ENCODE peak calls at places on chromosome 1, in nine cellular contexts. K is effector memory CD8-positive, alpha-beta T cell; M is RKO; T is Ammon's horn; D is NCI-H2029; R is CD8-positive, alpha-beta T cell; O is AG10803; Y is astrocyte of the spinal cord; L is SHP77. N is an unnamed sample.

GRCh38 chr1:230750576-230750975 is 3.4 kb downstream of the CAPN9 start:
- DNase-seq in K (no peak), M (no peak), T (no peak), D (no peak), R (no peak), O (no peak), Y (no peak), L (no peak), N (no peak)

GRCh38 chr1:191134796-191135195 is 657.1 kb upstream of the BRINP3 start:
- DNase-seq in K (no peak), M (no peak), T (no peak), D (no peak), R (no peak), O (no peak), Y (peak), L (no peak), N (no peak)

GRCh38 chr1:40160806-40161124 is 422 bp upstream of the RLF start:
- DNase-seq in K (no peak), M (no peak), T (no peak), D (no peak), R (no peak), O (no peak), Y (no peak), L (no peak), N (no peak)

GRCh38 chr1:52574594-52574993 is 21.7 kb upstream of the TUT4 start:
- DNase-seq in K (no peak), M (peak), T (no peak), D (no peak), R (no peak), O (peak), Y (peak), L (no peak), N (no peak)

GRCh38 chr1:194512957-194513356 is 1326.5 kb upstream of the B3GALT2 start:
- DNase-seq in K (no peak), M (peak), T (no peak), D (no peak), R (no peak), O (no peak), Y (no peak), L (no peak), N (no peak)

GRCh38 chr1:983736-984475 is 2.0 kb upstream of the PERM1 start:
- DNase-seq in K (peak), M (no peak), T (no peak), D (no peak), R (peak), O (no peak), Y (no peak), L (no peak), N (peak)

GRCh38 chr1:6048179-6048867 is 2.6 kb downstream of the KCNAB2 start:
- DNase-seq in K (no peak), M (no peak), T (no peak), D (no peak), R (no peak), O (no peak), Y (no peak), L (no peak), N (no peak)

GRCh38 chr1:203871114-203871875 is 9.9 kb downstream of the SNRPE start:
- DNase-seq in K (peak), M (peak), T (peak), D (no peak), R (no peak), O (peak), Y (peak), L (peak), N (peak)

GRCh38 chr1:151606867-151607266 is 5.0 kb upstream of the SNX27 start:
- DNase-seq in K (no peak), M (no peak), T (no peak), D (no peak), R (no peak), O (no peak), Y (no peak), L (no peak), N (no peak)

GRCh38 chr1:220776725-220777326 is 9.9 kb upstream of the MTARC1 start:
- DNase-seq in K (peak), M (peak), T (peak), D (peak), R (peak), O (peak), Y (peak), L (peak), N (peak)

GRCh38 chr1:47931395-47931794 is 65.8 kb downstream of the TRABD2B start:
- DNase-seq in K (no peak), M (no peak), T (no peak), D (peak), R (no peak), O (no peak), Y (no peak), L (no peak), N (no peak)